ENCODE peak calls at places on chromosomes 3 and 15, in four cellular contexts. D, O, L and S are unnamed samples.
A peak's percentile ranks its signal among the peaks of the same experiment; 100 is the strongest.

GRCh38 chr15:75452968-75453702 is 1.6 kb upstream of the SIN3A start:
- DNase-seq in L (peak; percentile 89), D (peak; percentile 25), O (peak; percentile 65), S (peak; percentile 35)

GRCh38 chr15:98398886-98399285 is 249.5 kb upstream of the IGF1R start:
- DNase-seq in O (no peak), L (no peak), D (no peak), S (no peak)

GRCh38 chr3:18649666-18650363 is 224.7 kb upstream of the SATB1 start:
- DNase-seq in O (no peak), D (no peak), L (no peak), S (peak; percentile 89)

GRCh38 chr3:127770671-127771370 is 51.5 kb downstream of the MGLL start:
- DNase-seq in L (no peak), D (no peak), O (peak; percentile 28), S (no peak)

GRCh38 chr3:10845839-10846656 is 30.0 kb downstream of the SLC6A11 start:
- DNase-seq in D (no peak), O (no peak), L (no peak), S (no peak)

GRCh38 chr15:29403778-29404177 is 134.2 kb upstream of the NSMCE3 start:
- DNase-seq in O (no peak), D (no peak), L (no peak), S (no peak)

GRCh38 chr3:64489361-64490044 is 198.3 kb downstream of the ADAMTS9 start:
- DNase-seq in L (no peak), D (no peak), O (peak; percentile 56), S (no peak)

GRCh38 chr3:197750863-197751737 is 1.4 kb downstream of the FYTTD1 start:
- DNase-seq in L (peak; percentile 88), D (no peak), O (peak; percentile 60), S (peak; percentile 29)

GRCh38 chr15:68315495-68316007 is 38.0 kb downstream of the FEM1B start:
- DNase-seq in D (no peak), O (peak; percentile 26), L (no peak), S (no peak)

GRCh38 chr3:38163117-38163870 is 2.0 kb upstream of the OXSR1 start:
- DNase-seq in L (no peak), O (no peak), D (peak; percentile 40), S (no peak)
- H3K27ac ChIP-seq in L (no peak overlapping the region), O (peak overlapping the region; percentile 98), D (no peak overlapping the region), S (peak overlapping the region; percentile 98)

GRCh38 chr15:65651042-65651322 is 29.2 kb downstream of the SLC24A1 start:
- DNase-seq in L (no peak), D (no peak), O (no peak), S (no peak)
- H3K4me3 ChIP-seq in L (no peak overlapping the region), D (no peak overlapping the region), O (no peak overlapping the region), S (no peak overlapping the region)

GRCh38 chr15:51338496-51338895 is at the start of gene CYP19A1:
- DNase-seq in O (no peak), L (no peak), D (no peak), S (no peak)

GRCh38 chr15:51342249-51342999 is 969 bp downstream of the GLDN start:
- DNase-seq in O (no peak), D (no peak), L (no peak), S (no peak)

GRCh38 chr15:51336011-51336410 is 2.4 kb downstream of the CYP19A1 start:
- DNase-seq in D (no peak), O (no peak), L (peak; percentile 73), S (no peak)

GRCh38 chr15:51343466-51343865 is 2.0 kb downstream of the GLDN start:
- DNase-seq in O (no peak), D (no peak), L (no peak), S (no peak)

DNA sequence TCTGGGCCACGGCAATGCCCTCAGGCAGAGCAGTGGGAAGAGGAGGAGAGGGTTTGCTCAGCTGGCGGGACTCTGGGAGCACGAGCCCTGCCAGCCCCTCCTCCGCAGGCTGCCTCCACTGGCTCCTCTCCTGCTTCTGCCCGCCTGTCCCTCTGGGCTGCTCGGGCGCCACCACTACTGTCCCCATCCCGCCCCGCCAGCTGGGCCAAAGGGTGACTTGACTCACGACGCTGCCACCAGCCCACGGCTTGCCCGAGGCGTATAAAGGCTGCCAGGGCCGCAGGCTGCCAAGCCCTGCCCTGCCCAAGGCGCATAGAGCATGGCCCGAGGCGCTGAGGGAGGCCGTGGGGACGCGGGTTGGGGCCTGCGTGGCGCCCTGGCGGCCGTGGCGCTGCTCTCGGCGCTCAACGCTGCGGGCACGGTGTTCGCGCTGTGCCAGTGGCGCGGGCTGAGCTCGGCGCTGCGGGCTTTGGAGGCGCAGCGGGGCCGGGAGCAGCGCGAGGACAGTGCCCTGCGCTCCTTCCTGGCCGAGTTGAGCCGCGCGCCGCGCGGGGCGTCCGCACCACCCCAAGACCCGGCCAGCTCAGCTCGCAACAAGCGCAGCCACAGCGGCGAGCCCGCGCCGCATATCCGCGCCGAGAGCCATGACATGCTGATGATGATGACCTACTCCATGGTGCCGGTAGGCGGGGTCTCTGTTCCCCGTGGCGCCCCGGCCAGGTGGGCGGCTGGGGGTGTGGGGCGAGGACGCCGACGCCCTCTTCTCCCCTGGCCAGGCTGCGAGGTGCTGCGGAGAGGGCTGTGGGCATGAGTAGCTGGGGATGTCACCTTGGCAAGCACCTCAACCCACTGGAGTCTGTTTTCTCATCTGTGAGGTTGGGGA is at the start of gene GLDN:
- DNase-seq in L (peak; percentile 87), O (no peak), D (no peak), S (no peak)
- H3K27ac ChIP-seq in L (no peak within 1 kb of the TSS), O (no peak within 1 kb of the TSS), D (peak within 1 kb of the TSS; percentile 67), S (no peak within 1 kb of the TSS)

DNA sequence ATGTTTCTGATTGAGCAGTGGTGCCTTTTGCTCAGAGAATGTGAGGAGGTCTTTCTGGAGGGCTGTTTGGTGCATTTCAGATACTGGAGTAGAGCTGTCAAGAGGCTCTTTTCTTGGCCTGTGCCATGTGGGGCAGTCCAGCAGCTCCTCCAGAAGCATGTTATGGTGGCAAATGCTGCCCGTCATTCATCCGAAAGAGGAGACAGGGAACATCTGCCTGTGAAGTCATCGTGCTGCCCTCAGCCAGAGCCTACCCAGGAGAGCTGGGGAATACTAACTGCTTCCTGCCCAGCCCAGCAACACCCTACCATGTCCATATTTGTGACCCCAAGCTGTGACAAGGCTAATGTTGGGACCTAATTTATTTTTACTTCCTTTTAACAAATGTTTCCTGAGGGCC is 82.2 kb upstream of the SLC6A6 start:
- DNase-seq in O (peak; percentile 27), D (no peak), L (peak; percentile 46), S (no peak)
- H3K4me3 ChIP-seq in O (no peak overlapping the region), D (no peak overlapping the region), L (no peak overlapping the region), S (no peak overlapping the region)

GRCh38 chr3:69080233-69080644 is at the start of gene UBA3:
- DNase-seq in L (peak; percentile 93), D (peak; percentile 50), O (peak; percentile 96), S (peak; percentile 95)

GRCh38 chr3:69084326-69084667 is 440 bp upstream of the ARL6IP5 start:
- DNase-seq in L (peak; percentile 91), D (peak; percentile 10), O (no peak), S (no peak)

GRCh38 chr3:69081583-69082262 is 1.6 kb upstream of the UBA3 start:
- DNase-seq in O (no peak), D (no peak), L (peak; percentile 9), S (no peak)

GRCh38 chr3:69082805-69083204 is 1.9 kb upstream of the ARL6IP5 start:
- DNase-seq in L (peak; percentile 74), D (no peak), O (no peak), S (peak; percentile 59)

GRCh38 chr3:69079269-69080159 is 651 bp downstream of the UBA3 start:
- DNase-seq in O (peak; percentile 63), D (no peak), L (peak; percentile 62), S (no peak)
- H3K27ac ChIP-seq in O (peak overlapping the region; percentile 90), D (peak overlapping the region; percentile 99), L (peak overlapping the region; percentile 56), S (peak overlapping the region; percentile 92)

GRCh38 chr15:70588613-70589012 is 174.7 kb downstream of the UACA start:
- DNase-seq in L (peak; percentile 14), O (no peak), D (no peak), S (no peak)
- H3K4me3 ChIP-seq in L (no peak overlapping the region), O (no peak overlapping the region), D (no peak overlapping the region), S (no peak overlapping the region)

GRCh38 chr3:65561617-65562016 is 477.1 kb downstream of the MAGI1 start:
- DNase-seq in L (no peak), O (no peak), D (no peak), S (no peak)
- H3K27ac ChIP-seq in L (no peak overlapping the region), O (no peak overlapping the region), D (no peak overlapping the region), S (no peak overlapping the region)

GRCh38 chr15:45185903-45186770 is 1.6 kb downstream of the SHF start:
- DNase-seq in O (no peak), D (no peak), L (peak; percentile 86), S (no peak)
- H3K4me3 ChIP-seq in O (peak overlapping the region; percentile 77), D (no peak overlapping the region), L (no peak overlapping the region), S (no peak overlapping the region)

DNA sequence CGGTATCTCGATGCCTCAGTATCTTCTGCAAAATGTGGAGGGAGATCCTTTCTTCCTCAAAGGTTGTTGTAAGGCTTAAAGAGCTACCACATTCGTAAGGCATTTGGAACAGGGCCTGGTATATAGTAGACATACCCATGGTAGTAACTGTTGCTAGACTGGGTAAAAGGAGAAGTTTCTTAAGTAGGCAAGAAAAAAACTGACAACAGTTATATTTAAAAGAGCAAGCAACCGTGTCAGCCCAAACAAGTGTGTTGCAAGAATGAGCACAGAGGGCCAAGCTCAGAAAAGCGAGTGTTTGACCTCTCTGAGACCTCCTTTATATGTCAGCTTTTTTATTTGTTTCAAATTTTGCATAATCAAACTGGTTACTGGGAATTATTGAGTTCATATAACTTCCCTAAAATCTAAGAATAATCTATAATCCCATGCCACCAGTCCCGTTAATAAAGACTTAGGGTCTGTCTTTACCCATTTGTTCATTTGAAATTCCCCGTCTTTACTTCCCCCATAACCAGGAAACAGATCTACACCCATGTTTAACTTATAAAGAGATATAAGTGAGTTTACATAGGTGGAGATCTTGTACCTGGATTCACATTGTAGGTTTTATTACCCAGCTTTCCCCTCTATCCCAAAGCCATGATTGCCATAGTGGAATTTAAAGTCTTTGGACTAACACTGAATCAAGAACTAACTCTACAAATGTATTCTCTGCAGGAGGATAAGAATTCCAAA is 7.3 kb downstream of the B3GNT5 start:
- DNase-seq in D (no peak), L (no peak), O (no peak), S (no peak)
- H3K27ac ChIP-seq in D (no peak overlapping the region), L (no peak overlapping the region), O (peak overlapping the region; percentile 46), S (no peak overlapping the region)